ENCODE peak calls at places on chromosomes 13 and 19, in ten cellular contexts. One of them, this sample, is unnamed.

GRCh38 chr13:49627831-49628652 is at the start of gene ARL11:
- DNase-seq in psoas muscle: peak; percentile 59
- DNase-seq in ascending aorta: no peak
- DNase-seq in activated CD8-positive, alpha-beta T cell treated with anti-CD3 and anti-CD28 coated beads for 36 hours: peak; percentile 68
- DNase-seq in cardiac fibroblast: no peak
- DNase-seq in AG10803: no peak
- DNase-seq in progenitor cell of endocrine pancreas: no peak
- DNase-seq in mucosa of descending colon: peak; percentile 81
- DNase-seq in WERI-Rb-1: no peak
- DNase-seq in cardiac muscle cell: no peak
- DNase-seq in this sample: no peak

GRCh38 chr13:42574435-42575311 is 721 bp downstream of the TNFSF11 start:
- DNase-seq in psoas muscle: no peak
- DNase-seq in ascending aorta: no peak
- DNase-seq in activated CD8-positive, alpha-beta T cell treated with anti-CD3 and anti-CD28 coated beads for 36 hours: peak; percentile 81
- DNase-seq in cardiac fibroblast: no peak
- DNase-seq in AG10803: no peak
- DNase-seq in progenitor cell of endocrine pancreas: peak; percentile 14
- DNase-seq in mucosa of descending colon: peak; percentile 10
- DNase-seq in WERI-Rb-1: no peak
- DNase-seq in cardiac muscle cell: no peak
- DNase-seq in this sample: no peak

GRCh38 chr13:60583196-60583908 is 186.3 kb downstream of the TDRD3 start:
- DNase-seq in psoas muscle: no peak
- DNase-seq in ascending aorta: no peak
- DNase-seq in activated CD8-positive, alpha-beta T cell treated with anti-CD3 and anti-CD28 coated beads for 36 hours: no peak
- DNase-seq in cardiac fibroblast: peak; percentile 92
- DNase-seq in AG10803: peak; percentile 89
- DNase-seq in progenitor cell of endocrine pancreas: no peak
- DNase-seq in mucosa of descending colon: peak; percentile 31
- DNase-seq in WERI-Rb-1: no peak
- DNase-seq in cardiac muscle cell: no peak
- DNase-seq in this sample: no peak

GRCh38 chr19:51535535-51535934 is 4.1 kb upstream of the SIGLEC6 start:
- DNase-seq in psoas muscle: no peak
- DNase-seq in ascending aorta: no peak
- DNase-seq in activated CD8-positive, alpha-beta T cell treated with anti-CD3 and anti-CD28 coated beads for 36 hours: no peak
- DNase-seq in cardiac fibroblast: no peak
- DNase-seq in AG10803: no peak
- DNase-seq in progenitor cell of endocrine pancreas: no peak
- DNase-seq in mucosa of descending colon: no peak
- DNase-seq in WERI-Rb-1: no peak
- DNase-seq in cardiac muscle cell: no peak
- DNase-seq in this sample: no peak

GRCh38 chr19:4369109-4369887 is 25.9 kb downstream of the MPND start:
- DNase-seq in psoas muscle: peak; percentile 52
- DNase-seq in ascending aorta: no peak
- DNase-seq in activated CD8-positive, alpha-beta T cell treated with anti-CD3 and anti-CD28 coated beads for 36 hours: peak; percentile 89
- DNase-seq in cardiac fibroblast: no peak
- DNase-seq in AG10803: peak; percentile 31
- DNase-seq in progenitor cell of endocrine pancreas: no peak
- DNase-seq in mucosa of descending colon: peak; percentile 75
- DNase-seq in WERI-Rb-1: no peak
- DNase-seq in cardiac muscle cell: no peak
- DNase-seq in this sample: no peak

GRCh38 chr13:101751488-101751887 is 299.0 kb downstream of the ITGBL1 start:
- DNase-seq in psoas muscle: no peak
- DNase-seq in ascending aorta: no peak
- DNase-seq in activated CD8-positive, alpha-beta T cell treated with anti-CD3 and anti-CD28 coated beads for 36 hours: no peak
- DNase-seq in cardiac fibroblast: peak; percentile 95
- DNase-seq in AG10803: peak; percentile 61
- DNase-seq in progenitor cell of endocrine pancreas: no peak
- DNase-seq in mucosa of descending colon: no peak
- DNase-seq in WERI-Rb-1: no peak
- DNase-seq in cardiac muscle cell: peak; percentile 57
- DNase-seq in this sample: peak; percentile 7

GRCh38 chr19:47210689-47211316 is 20.2 kb downstream of the BBC3 start:
- DNase-seq in psoas muscle: peak; percentile 71
- DNase-seq in ascending aorta: no peak
- DNase-seq in activated CD8-positive, alpha-beta T cell treated with anti-CD3 and anti-CD28 coated beads for 36 hours: peak; percentile 95
- DNase-seq in cardiac fibroblast: peak; percentile 89
- DNase-seq in AG10803: peak; percentile 81
- DNase-seq in progenitor cell of endocrine pancreas: peak; percentile 69
- DNase-seq in mucosa of descending colon: peak; percentile 95
- DNase-seq in WERI-Rb-1: peak; percentile 69
- DNase-seq in cardiac muscle cell: peak; percentile 80
- DNase-seq in this sample: peak; percentile 73

GRCh38 chr13:112053744-112054615 is 13.0 kb upstream of the SOX1 start:
- DNase-seq in psoas muscle: no peak
- DNase-seq in ascending aorta: no peak
- DNase-seq in activated CD8-positive, alpha-beta T cell treated with anti-CD3 and anti-CD28 coated beads for 36 hours: no peak
- DNase-seq in cardiac fibroblast: no peak
- DNase-seq in AG10803: no peak
- DNase-seq in progenitor cell of endocrine pancreas: no peak
- DNase-seq in mucosa of descending colon: no peak
- DNase-seq in WERI-Rb-1: no peak
- DNase-seq in cardiac muscle cell: no peak
- DNase-seq in this sample: no peak

GRCh38 chr13:20969182-20969581 is 66.6 kb upstream of the XPO4 start:
- DNase-seq in psoas muscle: no peak
- DNase-seq in ascending aorta: no peak
- DNase-seq in activated CD8-positive, alpha-beta T cell treated with anti-CD3 and anti-CD28 coated beads for 36 hours: no peak
- DNase-seq in cardiac fibroblast: peak; percentile 76
- DNase-seq in AG10803: peak; percentile 24
- DNase-seq in progenitor cell of endocrine pancreas: no peak
- DNase-seq in mucosa of descending colon: no peak
- DNase-seq in WERI-Rb-1: no peak
- DNase-seq in cardiac muscle cell: no peak
- DNase-seq in this sample: no peak

GRCh38 chr13:98826156-98826555 is 73.7 kb upstream of the SLC15A1 start:
- DNase-seq in psoas muscle: no peak
- DNase-seq in ascending aorta: no peak
- DNase-seq in activated CD8-positive, alpha-beta T cell treated with anti-CD3 and anti-CD28 coated beads for 36 hours: no peak
- DNase-seq in cardiac fibroblast: no peak
- DNase-seq in AG10803: no peak
- DNase-seq in progenitor cell of endocrine pancreas: no peak
- DNase-seq in mucosa of descending colon: no peak
- DNase-seq in WERI-Rb-1: no peak
- DNase-seq in cardiac muscle cell: no peak
- DNase-seq in this sample: no peak

GRCh38 chr19:32336259-32337111 is 8.9 kb upstream of the ZNF507 start:
- DNase-seq in psoas muscle: no peak
- DNase-seq in ascending aorta: no peak
- DNase-seq in activated CD8-positive, alpha-beta T cell treated with anti-CD3 and anti-CD28 coated beads for 36 hours: no peak
- DNase-seq in cardiac fibroblast: peak; percentile 70
- DNase-seq in AG10803: peak; percentile 44
- DNase-seq in progenitor cell of endocrine pancreas: no peak
- DNase-seq in mucosa of descending colon: no peak
- DNase-seq in WERI-Rb-1: no peak
- DNase-seq in cardiac muscle cell: peak; percentile 60
- DNase-seq in this sample: no peak
- TF ChIP-seq CTCF in psoas muscle: no peak
- TF ChIP-seq CTCF in ascending aorta: no peak
- TF ChIP-seq CTCF in activated CD8-positive, alpha-beta T cell treated with anti-CD3 and anti-CD28 coated beads for 36 hours: no peak
- TF ChIP-seq CTCF in cardiac fibroblast: peak; percentile 7
- TF ChIP-seq CTCF in AG10803: peak; percentile 30
- TF ChIP-seq CTCF in progenitor cell of endocrine pancreas: no peak
- TF ChIP-seq CTCF in mucosa of descending colon: no peak
- TF ChIP-seq CTCF in WERI-Rb-1: no peak
- TF ChIP-seq CTCF in cardiac muscle cell: peak; percentile 28
- TF ChIP-seq CTCF in this sample: peak; percentile 33

DNA sequence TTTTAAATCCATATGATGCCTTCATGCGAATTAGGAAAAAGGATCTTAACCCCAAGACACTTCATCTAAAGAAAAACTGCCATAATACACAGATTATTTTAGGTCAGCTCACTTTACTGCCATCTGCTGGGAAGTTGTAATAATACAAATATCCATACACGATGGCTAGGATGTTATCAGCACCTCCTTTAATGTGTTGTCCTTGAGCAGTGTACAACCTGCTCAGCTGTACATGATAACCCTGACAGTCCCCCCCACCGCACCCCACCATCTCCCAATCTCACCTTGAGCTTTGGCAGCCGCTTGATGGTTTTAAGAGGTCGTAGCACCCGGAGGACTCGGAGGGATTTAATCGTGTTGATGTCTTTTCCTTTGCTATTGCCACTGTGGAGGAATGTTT is 112.2 kb downstream of the IER2 start:
- DNase-seq in psoas muscle: no peak
- DNase-seq in ascending aorta: no peak
- DNase-seq in activated CD8-positive, alpha-beta T cell treated with anti-CD3 and anti-CD28 coated beads for 36 hours: no peak
- DNase-seq in cardiac fibroblast: peak; percentile 70
- DNase-seq in AG10803: peak; percentile 48
- DNase-seq in progenitor cell of endocrine pancreas: no peak
- DNase-seq in mucosa of descending colon: peak; percentile 19
- DNase-seq in WERI-Rb-1: no peak
- DNase-seq in cardiac muscle cell: peak; percentile 53
- DNase-seq in this sample: peak; percentile 39
- TF ChIP-seq CTCF in psoas muscle: peak; percentile 60
- TF ChIP-seq CTCF in ascending aorta: peak; percentile 57
- TF ChIP-seq CTCF in activated CD8-positive, alpha-beta T cell treated with anti-CD3 and anti-CD28 coated beads for 36 hours: peak; percentile 81
- TF ChIP-seq CTCF in cardiac fibroblast: peak; percentile 38
- TF ChIP-seq CTCF in AG10803: peak; percentile 64
- TF ChIP-seq CTCF in progenitor cell of endocrine pancreas: peak; percentile 62
- TF ChIP-seq CTCF in mucosa of descending colon: no peak
- TF ChIP-seq CTCF in WERI-Rb-1: peak; percentile 34
- TF ChIP-seq CTCF in cardiac muscle cell: peak; percentile 53
- TF ChIP-seq CTCF in this sample: no peak

GRCh38 chr19:15869109-15869555 is 28.7 kb downstream of the CYP4F2 start:
- DNase-seq in psoas muscle: no peak
- DNase-seq in ascending aorta: no peak
- DNase-seq in activated CD8-positive, alpha-beta T cell treated with anti-CD3 and anti-CD28 coated beads for 36 hours: peak; percentile 37
- DNase-seq in cardiac fibroblast: peak; percentile 5
- DNase-seq in AG10803: peak; percentile 35
- DNase-seq in progenitor cell of endocrine pancreas: no peak
- DNase-seq in mucosa of descending colon: peak; percentile 59
- DNase-seq in WERI-Rb-1: peak; percentile 22
- DNase-seq in cardiac muscle cell: no peak
- DNase-seq in this sample: peak; percentile 2
- TF ChIP-seq CTCF in psoas muscle: peak; percentile 36
- TF ChIP-seq CTCF in ascending aorta: peak; percentile 52
- TF ChIP-seq CTCF in activated CD8-positive, alpha-beta T cell treated with anti-CD3 and anti-CD28 coated beads for 36 hours: peak; percentile 24
- TF ChIP-seq CTCF in cardiac fibroblast: peak; percentile 39
- TF ChIP-seq CTCF in AG10803: peak; percentile 65
- TF ChIP-seq CTCF in progenitor cell of endocrine pancreas: no peak
- TF ChIP-seq CTCF in mucosa of descending colon: no peak
- TF ChIP-seq CTCF in WERI-Rb-1: peak; percentile 63
- TF ChIP-seq CTCF in cardiac muscle cell: peak; percentile 63
- TF ChIP-seq CTCF in this sample: peak; percentile 81

GRCh38 chr19:40704491-40705361 is 12.0 kb downstream of the COQ8B start:
- DNase-seq in psoas muscle: no peak
- DNase-seq in ascending aorta: no peak
- DNase-seq in activated CD8-positive, alpha-beta T cell treated with anti-CD3 and anti-CD28 coated beads for 36 hours: no peak
- DNase-seq in cardiac fibroblast: no peak
- DNase-seq in AG10803: no peak
- DNase-seq in progenitor cell of endocrine pancreas: no peak
- DNase-seq in mucosa of descending colon: no peak
- DNase-seq in WERI-Rb-1: no peak
- DNase-seq in cardiac muscle cell: no peak
- DNase-seq in this sample: no peak

GRCh38 chr19:40700083-40700482 is 9.6 kb upstream of the NUMBL start:
- DNase-seq in psoas muscle: no peak
- DNase-seq in ascending aorta: no peak
- DNase-seq in activated CD8-positive, alpha-beta T cell treated with anti-CD3 and anti-CD28 coated beads for 36 hours: no peak
- DNase-seq in cardiac fibroblast: no peak
- DNase-seq in AG10803: no peak
- DNase-seq in progenitor cell of endocrine pancreas: no peak
- DNase-seq in mucosa of descending colon: no peak
- DNase-seq in WERI-Rb-1: no peak
- DNase-seq in cardiac muscle cell: no peak
- DNase-seq in this sample: no peak

GRCh38 chr19:40701758-40702157 is 11.3 kb upstream of the NUMBL start:
- DNase-seq in psoas muscle: no peak
- DNase-seq in ascending aorta: no peak
- DNase-seq in activated CD8-positive, alpha-beta T cell treated with anti-CD3 and anti-CD28 coated beads for 36 hours: no peak
- DNase-seq in cardiac fibroblast: no peak
- DNase-seq in AG10803: no peak
- DNase-seq in progenitor cell of endocrine pancreas: no peak
- DNase-seq in mucosa of descending colon: no peak
- DNase-seq in WERI-Rb-1: no peak
- DNase-seq in cardiac muscle cell: no peak
- DNase-seq in this sample: no peak

GRCh38 chr19:40703029-40703755 is 12.7 kb upstream of the NUMBL start:
- DNase-seq in psoas muscle: no peak
- DNase-seq in ascending aorta: no peak
- DNase-seq in activated CD8-positive, alpha-beta T cell treated with anti-CD3 and anti-CD28 coated beads for 36 hours: no peak
- DNase-seq in cardiac fibroblast: no peak
- DNase-seq in AG10803: no peak
- DNase-seq in progenitor cell of endocrine pancreas: no peak
- DNase-seq in mucosa of descending colon: no peak
- DNase-seq in WERI-Rb-1: no peak
- DNase-seq in cardiac muscle cell: no peak
- DNase-seq in this sample: no peak

DNA sequence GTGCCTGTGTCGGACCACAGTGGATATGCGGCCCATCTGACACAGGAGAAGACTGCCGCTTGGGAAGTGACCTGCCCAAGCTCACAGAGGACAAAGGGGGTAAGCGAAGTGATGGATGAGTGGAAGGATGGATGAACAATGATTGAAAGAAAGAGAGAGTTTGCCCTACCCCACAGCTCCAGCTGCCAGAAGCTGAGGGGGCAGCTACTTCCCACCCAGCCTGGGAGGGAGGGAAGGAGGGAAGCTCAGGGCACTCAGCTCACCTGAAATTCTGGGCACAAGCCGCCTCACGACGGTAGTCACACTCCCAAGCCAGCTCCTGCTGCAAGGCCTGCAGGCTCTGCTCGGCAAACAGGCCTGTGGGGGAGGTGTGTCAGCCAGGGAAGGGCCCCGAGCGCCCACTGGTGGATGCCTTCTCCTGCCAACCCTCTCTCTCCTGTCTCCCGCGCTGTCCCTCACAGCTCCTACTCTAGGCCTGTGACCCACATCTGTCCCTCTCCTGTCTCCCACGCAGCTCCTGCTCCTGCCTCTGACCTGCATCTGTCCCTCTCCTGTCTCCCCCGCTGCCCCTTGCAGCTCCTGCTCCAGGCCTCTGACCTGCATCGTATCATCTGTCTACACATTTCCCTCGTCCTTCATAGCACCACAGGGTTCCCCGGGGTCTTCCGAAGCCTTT is 12.0 kb upstream of the NUMBL start:
- DNase-seq in psoas muscle: no peak
- DNase-seq in ascending aorta: no peak
- DNase-seq in activated CD8-positive, alpha-beta T cell treated with anti-CD3 and anti-CD28 coated beads for 36 hours: no peak
- DNase-seq in cardiac fibroblast: no peak
- DNase-seq in AG10803: peak; percentile 29
- DNase-seq in progenitor cell of endocrine pancreas: peak; percentile 35
- DNase-seq in mucosa of descending colon: peak; percentile 41
- DNase-seq in WERI-Rb-1: peak; percentile 91
- DNase-seq in cardiac muscle cell: peak; percentile 68
- DNase-seq in this sample: no peak
- TF ChIP-seq CTCF in psoas muscle: no peak
- TF ChIP-seq CTCF in ascending aorta: no peak
- TF ChIP-seq CTCF in activated CD8-positive, alpha-beta T cell treated with anti-CD3 and anti-CD28 coated beads for 36 hours: no peak
- TF ChIP-seq CTCF in cardiac fibroblast: peak; percentile 40
- TF ChIP-seq CTCF in AG10803: peak; percentile 57
- TF ChIP-seq CTCF in progenitor cell of endocrine pancreas: peak; percentile 55
- TF ChIP-seq CTCF in mucosa of descending colon: no peak
- TF ChIP-seq CTCF in WERI-Rb-1: peak; percentile 98
- TF ChIP-seq CTCF in cardiac muscle cell: peak; percentile 47
- TF ChIP-seq CTCF in this sample: no peak